ENCODE peak calls at places on chromosomes 12 and 14, in six cellular contexts. N is AG04449; C is CD8-positive, alpha-beta T cell; Z is A549; H is fibroblast of the aortic adventitia; R is GM13977. O is an unnamed sample.

GRCh38 chr14:50667491-50668007 is 557 bp downstream of the SAV1 start:
- DNase-seq in R (no peak), N (no peak), Z (no peak), C (peak; percentile 32), H (no peak), O (no peak)

GRCh38 chr12:53518381-53518780 is 11.1 kb upstream of the NPFF start:
- DNase-seq in H (peak; percentile 36), N (no peak), R (no peak), C (no peak), Z (no peak), O (no peak)

GRCh38 chr12:92244036-92244435 is 98.4 kb upstream of the BTG1 start:
- DNase-seq in Z (no peak), R (no peak), C (no peak), H (peak; percentile 33), N (no peak), O (no peak)

GRCh38 chr14:73762375-73762822 is 48.2 kb upstream of the PNMA1 start:
- DNase-seq in H (no peak), Z (peak; percentile 51), C (no peak), R (peak; percentile 70), N (no peak), O (no peak)

GRCh38 chr12:130153803-130154202 is 8.5 kb upstream of the FZD10 start:
- DNase-seq in R (no peak), N (no peak), H (no peak), C (no peak), Z (no peak), O (no peak)

GRCh38 chr12:29431516-29431915 is 50.5 kb upstream of the ERGIC2 start:
- DNase-seq in R (no peak), N (no peak), H (no peak), Z (no peak), C (no peak), O (no peak)

GRCh38 chr12:113456199-113456598 is 15.5 kb downstream of the LHX5 start:
- DNase-seq in N (no peak), H (no peak), C (no peak), Z (no peak), R (no peak), O (no peak)

GRCh38 chr12:104687823-104688573 is 231.2 kb downstream of the CHST11 start:
- DNase-seq in N (no peak), C (peak; percentile 37), H (no peak), R (no peak), Z (no peak), O (no peak)

GRCh38 chr14:39015964-39016577 is 87.0 kb downstream of the SEC23A start:
- DNase-seq in N (no peak), R (no peak), C (no peak), Z (no peak), H (peak; percentile 28), O (no peak)

GRCh38 chr14:73293782-73294781 is 56.8 kb downstream of the PAPLN start:
- DNase-seq in R (no peak), N (no peak), C (no peak), Z (no peak), H (no peak), O (no peak)

GRCh38 chr12:39643052-39643451 is 23.4 kb upstream of the ABCD2 start:
- DNase-seq in H (no peak), C (no peak), Z (no peak), R (no peak), N (no peak), O (no peak)

GRCh38 chr12:6182279-6182898 is 17.8 kb upstream of the CD9 start:
- DNase-seq in R (no peak), N (no peak), H (peak; percentile 89), C (no peak), Z (no peak), O (no peak)

GRCh38 chr12:90801776-90802175 is 153.2 kb downstream of the CCER1 start:
- DNase-seq in N (peak; percentile 21), R (no peak), Z (no peak), H (peak; percentile 60), C (no peak), O (no peak)

GRCh38 chr12:54759751-54760150 is 94.6 kb upstream of the MUCL1 start:
- DNase-seq in C (no peak), N (peak; percentile 0), R (peak; percentile 21), H (peak; percentile 22), Z (peak; percentile 56), O (no peak)

GRCh38 chr14:24897793-24898192 is 152.2 kb downstream of the STXBP6 start:
- DNase-seq in H (no peak), Z (no peak), N (no peak), R (no peak), C (no peak), O (no peak)

GRCh38 chr14:94051115-94051514 is 25.0 kb downstream of the OTUB2 start:
- DNase-seq in C (no peak), R (no peak), N (no peak), H (peak; percentile 67), Z (peak; percentile 41), O (no peak)

GRCh38 chr12:30145351-30146017 is 361.7 kb upstream of the TMTC1 start:
- DNase-seq in N (no peak), C (no peak), R (no peak), Z (no peak), H (peak; percentile 36), O (no peak)

GRCh38 chr14:53367631-53368030 is 214.5 kb upstream of the DDHD1 start:
- DNase-seq in Z (no peak), H (peak; percentile 90), N (no peak), C (no peak), R (no peak), O (no peak)

GRCh38 chr14:104422301-104423223 is 157.0 kb upstream of the C14orf180 start:
- DNase-seq in R (no peak), C (no peak), H (no peak), N (no peak), Z (no peak), O (no peak)

GRCh38 chr12:132188451-132189298 is 44.4 kb downstream of the NOC4L start:
- DNase-seq in Z (no peak), H (no peak), N (no peak), C (no peak), R (no peak), O (no peak)

GRCh38 chr12:17992002-17992656 is 97.9 kb downstream of the RERGL start:
- DNase-seq in Z (peak; percentile 60), C (no peak), N (peak; percentile 12), R (peak; percentile 26), H (peak; percentile 57), O (no peak)

GRCh38 chr12:76506149-76506548 is 53.4 kb downstream of the OSBPL8 start:
- DNase-seq in Z (no peak), R (no peak), H (no peak), N (no peak), C (no peak), O (no peak)

GRCh38 chr14:102504302-102504950 is 5.2 kb downstream of the ANKRD9 start:
- DNase-seq in R (no peak), C (no peak), H (no peak), Z (no peak), N (no peak), O (no peak)
- TF ChIP-seq CTCF in R (no peak), C (no peak), H (no peak), Z (no peak), N (no peak), O (no peak)

GRCh38 chr12:14422516-14423230 is 57.2 kb downstream of the ATF7IP start:
- DNase-seq in H (no peak), C (no peak), R (no peak), N (no peak), Z (no peak), O (no peak)

GRCh38 chr12:14417717-14418116 is 52.2 kb downstream of the ATF7IP start:
- DNase-seq in Z (peak; percentile 55), N (peak; percentile 68), C (peak; percentile 66), R (no peak), H (peak; percentile 92), O (no peak)

GRCh38 chr12:14416658-14417057 is 51.2 kb downstream of the ATF7IP start:
- DNase-seq in H (peak; percentile 88), Z (peak; percentile 22), N (peak; percentile 55), C (peak; percentile 27), R (no peak), O (no peak)

DNA sequence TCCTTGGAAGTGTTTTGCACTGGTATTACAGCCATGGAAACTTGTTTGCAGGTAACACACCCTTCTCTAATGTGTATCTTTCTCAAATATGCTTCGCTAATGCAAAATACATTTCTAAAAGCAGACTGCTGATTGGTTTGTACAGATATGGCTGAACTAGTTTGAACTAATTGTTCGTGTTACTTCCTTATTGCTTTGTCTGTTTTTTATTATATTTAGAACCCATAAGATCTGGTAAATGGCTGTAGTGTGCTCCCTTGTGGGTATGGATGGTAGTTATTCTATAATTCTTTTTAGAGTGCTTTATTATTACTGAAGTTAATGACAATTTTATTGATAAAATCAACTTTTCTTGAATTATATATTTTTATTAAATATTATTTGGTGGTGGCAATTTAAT is 53.0 kb downstream of the ATF7IP start:
- DNase-seq in Z (no peak), R (no peak), N (no peak), C (no peak), H (peak; percentile 59), O (no peak)
- TF ChIP-seq CTCF in Z (no peak), R (no peak), N (no peak), C (peak; percentile 81), H (peak; percentile 34), O (no peak)

GRCh38 chr12:120479458-120479857 is 9.9 kb upstream of the SRSF9 start:
- DNase-seq in H (no peak), Z (no peak), N (no peak), R (no peak), C (no peak), O (no peak)

GRCh38 chr12:120480211-120480610 is 10.7 kb upstream of the SRSF9 start:
- DNase-seq in R (no peak), C (no peak), H (no peak), N (no peak), Z (no peak), O (no peak)

GRCh38 chr12:120474092-120474960 is 4.8 kb upstream of the SRSF9 start:
- DNase-seq in Z (peak; percentile 62), H (peak; percentile 46), C (no peak), R (no peak), N (no peak), O (no peak)

GRCh38 chr12:120472521-120472920 is 3.0 kb upstream of the SRSF9 start:
- DNase-seq in C (no peak), R (no peak), H (no peak), N (no peak), Z (no peak), O (no peak)

GRCh38 chr12:120475643-120476042 is 6.1 kb upstream of the SRSF9 start:
- DNase-seq in Z (no peak), R (no peak), H (no peak), C (no peak), N (no peak), O (no peak)
- TF ChIP-seq CTCF in Z (no peak), R (no peak), H (no peak), C (no peak), N (no peak), O (no peak)

GRCh38 chr12:42587564-42588307 is 1.8 kb downstream of the PRICKLE1 start:
- DNase-seq in C (no peak), Z (no peak), H (peak; percentile 47), R (no peak), N (no peak), O (no peak)

GRCh38 chr12:42585175-42585845 is 4.2 kb downstream of the PRICKLE1 start:
- DNase-seq in C (no peak), R (no peak), Z (no peak), N (no peak), H (no peak), O (no peak)

GRCh38 chr12:42585846-42586226 is 3.7 kb downstream of the PRICKLE1 start:
- DNase-seq in C (no peak), R (no peak), N (no peak), Z (no peak), H (no peak), O (no peak)

GRCh38 chr12:42584539-42585174 is 4.9 kb downstream of the PRICKLE1 start:
- DNase-seq in H (peak; percentile 64), R (no peak), C (no peak), Z (no peak), N (no peak), O (no peak)

GRCh38 chr12:42586268-42586667 is 3.3 kb downstream of the PRICKLE1 start:
- DNase-seq in H (no peak), N (no peak), C (no peak), Z (no peak), R (no peak), O (no peak)
- TF ChIP-seq CTCF in H (peak; percentile 42), N (no peak), C (no peak), Z (no peak), R (no peak), O (no peak)

O was measured in D721Med.